ENCODE peak calls at places on chromosome 14, in five cellular contexts. One of them, this sample, is unnamed.

GRCh38 chr14:59161571-59162175 is 26.8 kb upstream of the DAAM1 start:
- DNase-seq in neural progenitor cell: peak; percentile 21
- DNase-seq in heart right ventricle: no peak
- DNase-seq in AG04450: peak; percentile 33
- DNase-seq in activated CD8-positive, alpha-beta T cell treated with anti-CD3 and anti-CD28 coated beads for 36 hours: peak; percentile 37
- DNase-seq in this sample: peak; percentile 40

GRCh38 chr14:92412912-92413311 is 89.9 kb downstream of the SLC24A4 start:
- DNase-seq in neural progenitor cell: no peak
- DNase-seq in heart right ventricle: no peak
- DNase-seq in AG04450: no peak
- DNase-seq in activated CD8-positive, alpha-beta T cell treated with anti-CD3 and anti-CD28 coated beads for 36 hours: no peak
- DNase-seq in this sample: no peak

GRCh38 chr14:75821828-75822521 is 159.8 kb downstream of the TGFB3 start:
- DNase-seq in neural progenitor cell: no peak
- DNase-seq in heart right ventricle: no peak
- DNase-seq in AG04450: no peak
- DNase-seq in activated CD8-positive, alpha-beta T cell treated with anti-CD3 and anti-CD28 coated beads for 36 hours: no peak
- DNase-seq in this sample: no peak

GRCh38 chr14:93723001-93723400 is 65.3 kb downstream of the PRIMA1 start:
- DNase-seq in neural progenitor cell: no peak
- DNase-seq in heart right ventricle: no peak
- DNase-seq in AG04450: no peak
- DNase-seq in activated CD8-positive, alpha-beta T cell treated with anti-CD3 and anti-CD28 coated beads for 36 hours: no peak
- DNase-seq in this sample: no peak

GRCh38 chr14:61322011-61322798 is 826 bp downstream of the PRKCH start:
- DNase-seq in neural progenitor cell: peak; percentile 15
- DNase-seq in heart right ventricle: peak; percentile 57
- DNase-seq in AG04450: no peak
- DNase-seq in activated CD8-positive, alpha-beta T cell treated with anti-CD3 and anti-CD28 coated beads for 36 hours: peak; percentile 48
- DNase-seq in this sample: peak; percentile 31

GRCh38 chr14:35224615-35225014 is 67.6 kb upstream of the PSMA6 start:
- DNase-seq in neural progenitor cell: no peak
- DNase-seq in heart right ventricle: no peak
- DNase-seq in AG04450: no peak
- DNase-seq in activated CD8-positive, alpha-beta T cell treated with anti-CD3 and anti-CD28 coated beads for 36 hours: no peak
- DNase-seq in this sample: no peak

GRCh38 chr14:45610303-45610702 is 357.3 kb upstream of the MIS18BP1 start:
- DNase-seq in neural progenitor cell: peak; percentile 39
- DNase-seq in heart right ventricle: no peak
- DNase-seq in AG04450: no peak
- DNase-seq in activated CD8-positive, alpha-beta T cell treated with anti-CD3 and anti-CD28 coated beads for 36 hours: no peak
- DNase-seq in this sample: peak; percentile 7

GRCh38 chr14:92456215-92457017 is 57.2 kb upstream of the RIN3 start:
- DNase-seq in neural progenitor cell: peak; percentile 83
- DNase-seq in heart right ventricle: peak; percentile 59
- DNase-seq in AG04450: peak; percentile 54
- DNase-seq in activated CD8-positive, alpha-beta T cell treated with anti-CD3 and anti-CD28 coated beads for 36 hours: peak; percentile 42
- DNase-seq in this sample: peak; percentile 82

GRCh38 chr14:75361751-75362433 is 65.9 kb upstream of the JDP2 start:
- DNase-seq in neural progenitor cell: no peak
- DNase-seq in heart right ventricle: peak; percentile 34
- DNase-seq in AG04450: no peak
- DNase-seq in activated CD8-positive, alpha-beta T cell treated with anti-CD3 and anti-CD28 coated beads for 36 hours: no peak
- DNase-seq in this sample: no peak

GRCh38 chr14:22556990-22557623 is 31.9 kb downstream of the DAD1 start:
- DNase-seq in neural progenitor cell: peak; percentile 91
- DNase-seq in heart right ventricle: peak; percentile 88
- DNase-seq in AG04450: peak; percentile 33
- DNase-seq in activated CD8-positive, alpha-beta T cell treated with anti-CD3 and anti-CD28 coated beads for 36 hours: peak; percentile 93
- DNase-seq in this sample: peak; percentile 90

GRCh38 chr14:22556021-22556989 is 32.7 kb downstream of the DAD1 start:
- DNase-seq in neural progenitor cell: no peak
- DNase-seq in heart right ventricle: peak; percentile 36
- DNase-seq in AG04450: peak; percentile 46
- DNase-seq in activated CD8-positive, alpha-beta T cell treated with anti-CD3 and anti-CD28 coated beads for 36 hours: peak; percentile 100
- DNase-seq in this sample: peak; percentile 97

GRCh38 chr14:22557846-22558220 is 31.2 kb downstream of the DAD1 start:
- DNase-seq in neural progenitor cell: no peak
- DNase-seq in heart right ventricle: no peak
- DNase-seq in AG04450: no peak
- DNase-seq in activated CD8-positive, alpha-beta T cell treated with anti-CD3 and anti-CD28 coated beads for 36 hours: peak; percentile 19
- DNase-seq in this sample: no peak

GRCh38 chr14:22559041-22559440 is 30.0 kb downstream of the DAD1 start:
- DNase-seq in neural progenitor cell: no peak
- DNase-seq in heart right ventricle: no peak
- DNase-seq in AG04450: no peak
- DNase-seq in activated CD8-positive, alpha-beta T cell treated with anti-CD3 and anti-CD28 coated beads for 36 hours: no peak
- DNase-seq in this sample: no peak

GRCh38 chr14:22558221-22558913 is 30.7 kb downstream of the DAD1 start:
- DNase-seq in neural progenitor cell: peak; percentile 35
- DNase-seq in heart right ventricle: no peak
- DNase-seq in AG04450: no peak
- DNase-seq in activated CD8-positive, alpha-beta T cell treated with anti-CD3 and anti-CD28 coated beads for 36 hours: peak; percentile 91
- DNase-seq in this sample: peak; percentile 80
- TF ChIP-seq CTCF in neural progenitor cell: peak; percentile 44
- TF ChIP-seq CTCF in heart right ventricle: peak; percentile 17
- TF ChIP-seq CTCF in AG04450: peak; percentile 18
- TF ChIP-seq CTCF in activated CD8-positive, alpha-beta T cell treated with anti-CD3 and anti-CD28 coated beads for 36 hours: peak; percentile 75
- TF ChIP-seq CTCF in this sample: peak; percentile 56

GRCh38 chr14:67887478-67887877 is 67.9 kb downstream of the RAD51B start:
- DNase-seq in neural progenitor cell: no peak
- DNase-seq in heart right ventricle: no peak
- DNase-seq in AG04450: no peak
- DNase-seq in activated CD8-positive, alpha-beta T cell treated with anti-CD3 and anti-CD28 coated beads for 36 hours: no peak
- DNase-seq in this sample: no peak

DNA sequence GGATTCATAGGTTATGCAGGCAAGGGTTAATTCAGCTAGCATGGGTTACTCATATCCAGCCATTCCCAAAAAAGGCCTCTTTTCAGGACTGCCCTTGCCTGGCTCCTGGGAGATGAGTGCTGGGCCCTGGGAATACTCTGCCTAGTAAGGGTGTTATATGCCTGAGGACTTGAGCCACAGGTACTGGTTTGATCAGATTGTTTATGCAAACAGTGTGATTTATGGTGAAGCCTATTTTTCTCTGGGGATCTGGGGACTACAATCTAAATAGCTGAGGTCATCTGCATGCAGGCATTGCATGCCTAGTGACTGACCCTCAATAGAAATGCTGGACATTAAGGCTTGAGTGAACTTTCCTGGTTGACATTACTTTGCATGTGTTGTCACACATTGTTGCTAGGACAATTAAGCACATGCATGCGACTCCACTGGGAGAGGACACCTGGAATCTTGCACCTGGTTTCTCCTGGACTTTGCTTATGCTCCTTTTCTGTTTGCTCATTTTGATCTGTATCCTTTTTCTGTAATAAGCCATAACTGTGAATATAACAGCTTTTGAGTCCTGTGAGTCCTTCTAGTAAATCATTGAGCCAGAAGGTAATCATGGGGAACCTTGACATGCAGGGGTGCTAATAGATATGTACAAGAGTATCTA is 73.0 kb downstream of the RAD51B start:
- DNase-seq in neural progenitor cell: no peak
- DNase-seq in heart right ventricle: no peak
- DNase-seq in AG04450: no peak
- DNase-seq in activated CD8-positive, alpha-beta T cell treated with anti-CD3 and anti-CD28 coated beads for 36 hours: no peak
- DNase-seq in this sample: no peak
- TF ChIP-seq CTCF in neural progenitor cell: no peak
- TF ChIP-seq CTCF in heart right ventricle: no peak
- TF ChIP-seq CTCF in AG04450: no peak
- TF ChIP-seq CTCF in activated CD8-positive, alpha-beta T cell treated with anti-CD3 and anti-CD28 coated beads for 36 hours: no peak
- TF ChIP-seq CTCF in this sample: no peak

GRCh38 chr14:85531594-85532391 is 1.8 kb downstream of the FLRT2 start:
- DNase-seq in neural progenitor cell: peak; percentile 67
- DNase-seq in heart right ventricle: peak; percentile 48
- DNase-seq in AG04450: no peak
- DNase-seq in activated CD8-positive, alpha-beta T cell treated with anti-CD3 and anti-CD28 coated beads for 36 hours: peak; percentile 13
- DNase-seq in this sample: no peak
- TF ChIP-seq CTCF in neural progenitor cell: peak; percentile 30
- TF ChIP-seq CTCF in heart right ventricle: peak; percentile 41
- TF ChIP-seq CTCF in AG04450: peak; percentile 55
- TF ChIP-seq CTCF in activated CD8-positive, alpha-beta T cell treated with anti-CD3 and anti-CD28 coated beads for 36 hours: no peak
- TF ChIP-seq CTCF in this sample: no peak

DNA sequence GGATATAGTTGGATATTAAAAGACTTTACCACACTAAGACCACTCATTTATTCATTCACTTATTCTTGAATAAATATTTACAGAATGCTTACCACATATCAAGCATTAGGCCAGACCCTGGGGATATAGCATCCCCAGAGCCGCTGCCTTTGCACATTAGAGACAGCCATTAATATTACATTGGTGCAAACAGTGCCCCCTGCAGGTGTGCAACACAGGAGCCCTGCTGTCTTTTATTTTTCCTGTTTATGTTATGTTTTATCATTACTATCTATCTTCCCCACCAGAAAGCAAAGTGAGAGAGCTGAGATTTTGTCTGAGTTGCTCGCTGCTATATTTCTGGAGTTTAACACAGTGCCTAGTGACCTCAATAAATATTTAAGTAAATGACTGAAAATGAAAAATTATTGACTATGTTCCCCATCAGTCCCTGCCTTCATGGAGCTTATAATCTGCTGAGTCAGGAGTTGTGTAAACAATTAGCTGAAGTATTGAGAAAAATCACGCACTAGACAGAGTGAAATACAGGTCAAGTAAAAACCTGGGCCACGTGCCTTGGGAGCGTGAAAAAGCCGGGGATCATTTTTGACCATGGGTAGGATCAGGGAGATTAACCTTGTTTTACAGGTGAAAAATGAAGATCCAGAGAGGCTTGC is 301.6 kb downstream of the PCNX1 start:
- DNase-seq in neural progenitor cell: no peak
- DNase-seq in heart right ventricle: no peak
- DNase-seq in AG04450: no peak
- DNase-seq in activated CD8-positive, alpha-beta T cell treated with anti-CD3 and anti-CD28 coated beads for 36 hours: peak; percentile 9
- DNase-seq in this sample: no peak
- TF ChIP-seq CTCF in neural progenitor cell: peak; percentile 32
- TF ChIP-seq CTCF in heart right ventricle: no peak
- TF ChIP-seq CTCF in AG04450: peak; percentile 10
- TF ChIP-seq CTCF in activated CD8-positive, alpha-beta T cell treated with anti-CD3 and anti-CD28 coated beads for 36 hours: no peak
- TF ChIP-seq CTCF in this sample: no peak

DNA sequence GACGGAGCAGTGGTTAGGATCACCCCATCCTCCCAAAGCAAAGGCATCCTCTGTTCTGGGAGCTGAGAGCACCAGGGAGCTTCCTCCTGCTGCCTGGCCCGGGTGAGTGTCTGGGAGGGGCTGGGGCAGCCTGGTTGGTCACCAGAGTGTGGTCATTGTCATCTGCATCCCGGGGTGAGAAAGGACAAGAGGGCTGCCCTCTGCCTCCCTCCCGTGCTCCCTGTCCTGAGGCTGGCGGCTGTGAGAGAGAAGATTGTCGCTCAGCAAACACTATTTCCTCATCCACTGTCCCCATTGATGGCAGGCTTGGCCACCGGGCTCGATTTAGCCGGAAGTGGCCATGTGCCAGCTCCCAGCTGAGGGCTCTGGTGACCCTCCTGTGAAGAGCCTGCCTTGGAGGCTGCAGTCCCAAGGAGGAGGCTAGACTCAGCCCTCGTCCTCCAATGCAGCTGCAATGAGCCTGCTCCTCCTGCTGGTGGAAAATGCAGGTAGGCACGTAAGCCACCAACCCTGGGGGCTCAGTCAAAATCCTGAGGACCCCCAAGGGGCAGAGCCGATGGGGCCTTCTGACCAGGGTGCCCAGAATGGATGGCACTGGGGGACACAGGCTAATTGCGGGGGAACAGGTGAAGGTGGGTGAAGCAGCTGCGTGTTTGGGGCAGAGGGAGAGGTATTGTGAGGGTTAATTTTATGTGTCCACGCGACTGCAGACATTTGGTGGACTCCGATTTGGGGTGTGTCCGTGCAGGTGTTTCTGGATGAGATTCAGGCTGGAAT is 155.7 kb downstream of the KIF26A start:
- DNase-seq in neural progenitor cell: peak; percentile 41
- DNase-seq in heart right ventricle: peak; percentile 9
- DNase-seq in AG04450: no peak
- DNase-seq in activated CD8-positive, alpha-beta T cell treated with anti-CD3 and anti-CD28 coated beads for 36 hours: no peak
- DNase-seq in this sample: no peak
- TF ChIP-seq CTCF in neural progenitor cell: peak; percentile 36
- TF ChIP-seq CTCF in heart right ventricle: peak; percentile 34
- TF ChIP-seq CTCF in AG04450: no peak
- TF ChIP-seq CTCF in activated CD8-positive, alpha-beta T cell treated with anti-CD3 and anti-CD28 coated beads for 36 hours: no peak
- TF ChIP-seq CTCF in this sample: peak; percentile 1

DNA sequence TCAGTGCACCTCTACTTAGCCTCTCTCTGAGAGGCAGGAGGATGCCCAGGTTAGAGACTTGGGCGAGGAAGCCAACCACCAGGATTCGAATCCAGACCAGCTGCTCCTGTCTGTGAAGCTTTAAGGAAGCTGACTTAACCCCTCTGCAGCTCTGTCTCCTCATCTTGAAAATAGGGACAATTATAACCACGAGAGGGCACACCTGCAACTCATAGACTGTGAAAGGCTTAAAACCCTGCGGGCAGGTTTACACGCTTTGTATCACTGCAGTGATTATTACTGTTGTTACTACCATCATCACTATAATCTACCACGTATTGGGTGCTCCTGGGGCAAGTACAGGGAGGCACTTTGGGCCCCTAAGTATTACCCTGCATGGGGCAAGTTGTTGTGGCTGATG is 379.8 kb downstream of the VRK1 start:
- DNase-seq in neural progenitor cell: peak; percentile 39
- DNase-seq in heart right ventricle: no peak
- DNase-seq in AG04450: no peak
- DNase-seq in activated CD8-positive, alpha-beta T cell treated with anti-CD3 and anti-CD28 coated beads for 36 hours: peak; percentile 32
- DNase-seq in this sample: peak; percentile 81
- TF ChIP-seq CTCF in neural progenitor cell: peak; percentile 42
- TF ChIP-seq CTCF in heart right ventricle: no peak
- TF ChIP-seq CTCF in AG04450: no peak
- TF ChIP-seq CTCF in activated CD8-positive, alpha-beta T cell treated with anti-CD3 and anti-CD28 coated beads for 36 hours: no peak
- TF ChIP-seq CTCF in this sample: peak; percentile 45

GRCh38 chr14:95713596-95714371 is at the start of gene TCL1A:
- DNase-seq in neural progenitor cell: no peak
- DNase-seq in heart right ventricle: no peak
- DNase-seq in AG04450: no peak
- DNase-seq in activated CD8-positive, alpha-beta T cell treated with anti-CD3 and anti-CD28 coated beads for 36 hours: no peak
- DNase-seq in this sample: peak; percentile 91
- TF ChIP-seq CTCF in neural progenitor cell: no peak
- TF ChIP-seq CTCF in heart right ventricle: no peak
- TF ChIP-seq CTCF in AG04450: no peak
- TF ChIP-seq CTCF in activated CD8-positive, alpha-beta T cell treated with anti-CD3 and anti-CD28 coated beads for 36 hours: no peak
- TF ChIP-seq CTCF in this sample: peak; percentile 54

DNA sequence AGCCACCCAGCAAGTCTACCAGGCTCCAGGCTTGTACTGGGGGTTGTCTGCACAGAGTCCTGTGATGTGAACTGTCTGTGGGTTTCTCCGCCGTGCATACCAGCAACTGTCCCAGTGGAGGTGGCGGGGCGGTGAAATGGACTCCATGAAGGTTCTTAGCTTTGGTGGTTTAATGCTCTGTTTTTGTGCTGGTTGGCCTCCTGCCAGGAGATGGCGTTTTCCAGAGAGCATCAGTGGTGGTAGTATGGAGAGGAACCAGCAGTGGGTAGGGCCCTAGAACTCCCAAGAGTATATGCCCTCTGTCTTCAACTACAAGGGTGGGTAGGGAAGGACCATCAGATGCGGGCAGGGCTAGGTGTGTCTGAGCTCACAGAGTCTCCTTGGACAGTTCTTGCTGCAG is 303.8 kb downstream of the TMEM121 start:
- DNase-seq in neural progenitor cell: no peak
- DNase-seq in heart right ventricle: no peak
- DNase-seq in AG04450: no peak
- DNase-seq in activated CD8-positive, alpha-beta T cell treated with anti-CD3 and anti-CD28 coated beads for 36 hours: no peak
- DNase-seq in this sample: no peak
- TF ChIP-seq CTCF in neural progenitor cell: no peak
- TF ChIP-seq CTCF in heart right ventricle: no peak
- TF ChIP-seq CTCF in AG04450: no peak
- TF ChIP-seq CTCF in activated CD8-positive, alpha-beta T cell treated with anti-CD3 and anti-CD28 coated beads for 36 hours: no peak
- TF ChIP-seq CTCF in this sample: no peak

This sample was measured in GM12865.